ENCODE peak calls at places on chromosomes 7 and 10, in five cellular contexts. Y, T, V, I and J are unnamed samples.

GRCh38 chr10:90087197-90088007 is 386.0 kb downstream of the KIF20B start:
- DNase-seq in Y (peak), I (no peak), V (no peak), T (peak), J (no peak)

GRCh38 chr7:150949564-150949963 is 28.6 kb downstream of the KCNH2 start:
- DNase-seq in T (peak), I (no peak), Y (no peak), V (peak), J (no peak)

GRCh38 chr7:138008588-138009349 is 6.9 kb upstream of the CREB3L2 start:
- DNase-seq in V (peak), Y (peak), T (peak), I (peak), J (peak)

GRCh38 chr7:137992738-137993394 is 9.0 kb downstream of the CREB3L2 start:
- DNase-seq in Y (peak), T (peak), I (peak), V (no peak), J (no peak)

GRCh38 chr10:4263281-4263921 is 478.4 kb upstream of the KLF6 start:
- DNase-seq in T (peak), I (no peak), Y (no peak), V (no peak), J (no peak)

GRCh38 chr10:5595591-5596590 is 70.5 kb downstream of the ASB13 start:
- DNase-seq in V (no peak), T (peak), Y (peak), I (peak), J (no peak)

GRCh38 chr10:62414359-62414758 is 40.2 kb downstream of the ZNF365 start:
- DNase-seq in V (no peak), Y (no peak), T (no peak), I (no peak), J (no peak)

GRCh38 chr10:50373821-50374501 is 122.6 kb upstream of the ASAH2 start:
- DNase-seq in Y (peak), T (no peak), I (no peak), V (no peak), J (no peak)

GRCh38 chr7:135181929-135182678 is 11.6 kb upstream of the CYREN start:
- DNase-seq in V (no peak), Y (no peak), T (no peak), I (no peak), J (no peak)

GRCh38 chr7:135179321-135179925 is 8.9 kb upstream of the CYREN start:
- DNase-seq in T (no peak), V (no peak), I (peak), Y (no peak), J (no peak)

GRCh38 chr7:135178364-135178763 is 7.9 kb upstream of the CYREN start:
- DNase-seq in V (no peak), Y (no peak), T (no peak), I (peak), J (no peak)

GRCh38 chr7:135181261-135181928 is 10.9 kb upstream of the CYREN start:
- DNase-seq in I (no peak), T (peak), Y (no peak), V (no peak), J (no peak)

DNA sequence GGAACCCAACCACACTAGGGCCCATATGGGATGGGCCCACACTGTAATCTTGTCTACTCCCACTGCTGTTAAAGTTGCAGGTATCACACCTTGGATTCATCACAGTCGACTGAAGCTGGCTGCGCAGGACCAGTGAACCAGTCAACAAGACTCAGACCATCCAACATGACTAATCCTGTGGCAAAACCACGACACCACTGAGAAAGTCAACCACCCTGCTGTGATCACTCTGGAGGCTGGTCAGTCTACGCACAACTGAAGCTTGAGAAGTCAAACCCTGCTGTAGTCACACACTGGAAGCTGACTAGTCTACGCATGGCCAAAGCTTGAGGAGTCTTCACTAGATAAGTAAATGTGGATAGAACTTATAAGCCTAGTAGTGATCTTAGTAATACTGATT is 9.6 kb upstream of the CYREN start:
- DNase-seq in V (no peak), T (no peak), I (no peak), Y (no peak), J (no peak)
- H3K27ac ChIP-seq in V (no peak), T (no peak), I (no peak), Y (no peak), J (no peak)

GRCh38 chr10:119536508-119536837 is 6.0 kb downstream of the RGS10 start:
- DNase-seq in Y (no peak), V (no peak), T (no peak), I (no peak), J (no peak)

GRCh38 chr10:119535837-119536507 is 6.5 kb downstream of the RGS10 start:
- DNase-seq in I (peak), V (no peak), Y (no peak), T (no peak), J (no peak)

GRCh38 chr10:119537953-119538630 is 4.4 kb downstream of the RGS10 start:
- DNase-seq in V (no peak), Y (no peak), T (no peak), I (no peak), J (no peak)

GRCh38 chr10:119533473-119533872 is 9.0 kb downstream of the RGS10 start:
- DNase-seq in V (no peak), T (peak), I (peak), Y (no peak), J (no peak)

DNA sequence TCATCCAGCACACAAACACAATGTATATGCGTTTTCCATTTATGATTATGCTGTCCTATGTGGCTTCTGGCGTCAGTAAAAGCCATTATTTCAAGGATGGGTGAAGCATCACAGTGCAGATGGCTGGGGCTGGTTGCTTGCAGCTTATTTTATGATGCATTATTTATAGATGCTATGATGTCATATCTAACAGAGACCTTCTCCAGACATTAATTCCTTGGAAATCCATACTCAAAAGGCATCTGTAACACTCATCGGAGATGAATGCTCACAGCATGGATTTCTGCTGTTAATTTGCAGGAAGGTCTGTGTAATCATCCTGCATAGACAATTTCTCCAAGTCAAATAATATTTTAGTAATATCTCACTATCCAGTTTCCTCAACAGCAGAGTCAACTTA is 7.2 kb downstream of the RGS10 start:
- DNase-seq in T (no peak), Y (peak), I (no peak), V (no peak), J (no peak)
- H4K91ac ChIP-seq in T (no peak), Y (no peak), I (no peak), V (no peak), J (no peak)

GRCh38 chr7:71133232-71133622 is 1.3 kb downstream of the GALNT17 start:
- DNase-seq in V (no peak), Y (no peak), T (no peak), I (no peak), J (no peak)
- H3K27ac ChIP-seq in V (no peak), Y (no peak), T (no peak), I (no peak), J (no peak)

GRCh38 chr7:1693991-1694524 is 24.0 kb downstream of the ELFN1 start:
- DNase-seq in I (no peak), V (peak), T (peak), Y (peak), J (peak)
- H4K91ac ChIP-seq in I (no peak), V (no peak), T (no peak), Y (no peak), J (peak)